ENCODE peak calls at places on chromosomes 4 and X, in seven cellular contexts. C is nephron progenitor cell, H is immature natural killer cell, M is neural progenitor cell, Q is left ventricle myocardium inferior, J is HT-29, Z is GM23248. W is an unnamed sample.

GRCh38 chrX:46433892-46434291 is 111.3 kb downstream of the ZNF674 start:
- DNase-seq in C (no peak), H (no peak), M (no peak), Q (no peak), J (no peak), Z (peak), W (no peak)

GRCh38 chrX:68944211-68944610 is 115.4 kb downstream of the EFNB1 start:
- DNase-seq in C (no peak), H (no peak), M (no peak), Q (no peak), J (no peak), Z (no peak), W (no peak)

GRCh38 chr4:130393246-130394041 is 1297.5 kb downstream of the C4orf33 start:
- DNase-seq in C (no peak), H (no peak), M (no peak), Q (no peak), J (no peak), Z (peak), W (no peak)

GRCh38 chrX:3567681-3568080 is 145.8 kb downstream of the PRKX start:
- DNase-seq in C (no peak), H (no peak), M (no peak), Q (no peak), J (no peak), Z (peak), W (no peak)

GRCh38 chr4:183860110-183860509 is 45.0 kb upstream of the STOX2 start:
- DNase-seq in C (no peak), H (no peak), M (no peak), Q (no peak), J (no peak), Z (no peak), W (no peak)

GRCh38 chrX:10173331-10173900 is 16.6 kb downstream of the CLCN4 start:
- DNase-seq in C (peak), H (no peak), M (peak), Q (no peak), J (peak), Z (peak), W (no peak)

GRCh38 chrX:96140796-96141195 is 543.8 kb upstream of the DIAPH2 start:
- DNase-seq in C (no peak), H (no peak), M (no peak), Q (no peak), J (no peak), Z (no peak), W (no peak)

GRCh38 chr4:39044364-39044946 is 12.2 kb upstream of the TMEM156 start:
- DNase-seq in C (peak), H (peak), M (peak), Q (peak), J (peak), Z (peak), W (peak)

GRCh38 chr4:75723117-75723801 is 1.1 kb upstream of the USO1 start:
- DNase-seq in C (no peak), H (no peak), M (no peak), Q (no peak), J (no peak), Z (peak), W (peak)

GRCh38 chrX:44651347-44651746 is 108.7 kb upstream of the FUNDC1 start:
- DNase-seq in C (no peak), H (no peak), M (peak), Q (no peak), J (no peak), Z (no peak), W (peak)

GRCh38 chrX:45070116-45071007 is 130.3 kb downstream of the DIPK2B start:
- DNase-seq in C (peak), H (peak), M (peak), Q (no peak), J (peak), Z (peak), W (peak)

GRCh38 chr4:131450572-131451209 is 1698.4 kb upstream of the PCDH10 start:
- DNase-seq in C (no peak), H (no peak), M (no peak), Q (no peak), J (no peak), Z (no peak), W (no peak)

GRCh38 chrX:8075606-8076005 is 95.5 kb downstream of the VCX2 start:
- DNase-seq in C (no peak), H (no peak), M (no peak), Q (no peak), J (no peak), Z (no peak), W (no peak)

GRCh38 chrX:71953946-71954345 is 43.3 kb downstream of the NHSL2 start:
- DNase-seq in C (no peak), H (no peak), M (no peak), Q (no peak), J (no peak), Z (no peak), W (peak)

GRCh38 chrX:24498975-24499374 is 33.9 kb downstream of the PDK3 start:
- DNase-seq in C (no peak), H (peak), M (no peak), Q (no peak), J (peak), Z (peak), W (no peak)

GRCh38 chrX:70970482-70970999 is 39.6 kb upstream of the SLC7A3 start:
- DNase-seq in C (no peak), H (no peak), M (peak), Q (no peak), J (peak), Z (peak), W (no peak)

GRCh38 chrX:47706575-47706974 is 47.6 kb upstream of the UXT start:
- DNase-seq in C (no peak), H (no peak), M (no peak), Q (no peak), J (no peak), Z (peak), W (no peak)

GRCh38 chr4:37758226-37758625 is 68.3 kb upstream of the PGM2 start:
- DNase-seq in C (no peak), H (no peak), M (no peak), Q (no peak), J (no peak), Z (peak), W (no peak)

GRCh38 chr4:120509222-120509621 is 413.3 kb downstream of the PRDM5 start:
- DNase-seq in C (no peak), H (no peak), M (no peak), Q (no peak), J (no peak), Z (no peak), W (no peak)

GRCh38 chr4:122758033-122758432 is 25.5 kb downstream of the BBS12 start:
- DNase-seq in C (no peak), H (peak), M (peak), Q (no peak), J (peak), Z (peak), W (no peak)

GRCh38 chr4:16384496-16384895 is 158.2 kb upstream of the TAPT1 start:
- DNase-seq in C (no peak), H (no peak), M (peak), Q (no peak), J (no peak), Z (no peak), W (peak)

GRCh38 chrX:43644124-43644701 is 11.9 kb upstream of the MAOA start:
- DNase-seq in C (no peak), H (no peak), M (peak), Q (no peak), J (no peak), Z (peak), W (no peak)

GRCh38 chr4:26161030-26161824 is 159.6 kb upstream of the RBPJ start:
- DNase-seq in C (no peak), H (no peak), M (peak), Q (no peak), J (peak), Z (no peak), W (no peak)

GRCh38 chr4:19230906-19231305 is 1020.8 kb upstream of the SLIT2 start:
- DNase-seq in C (no peak), H (no peak), M (no peak), Q (no peak), J (no peak), Z (no peak), W (no peak)

GRCh38 chr4:13642163-13642562 is 14.6 kb upstream of the BOD1L1 start:
- DNase-seq in C (no peak), H (no peak), M (no peak), Q (no peak), J (no peak), Z (peak), W (no peak)

GRCh38 chr4:137610960-137611359 is 78.7 kb upstream of the PCDH18 start:
- DNase-seq in C (peak), H (no peak), M (peak), Q (no peak), J (no peak), Z (peak), W (peak)

GRCh38 chr4:41069268-41069667 is 145.1 kb downstream of the APBB2 start:
- DNase-seq in C (no peak), H (no peak), M (no peak), Q (no peak), J (no peak), Z (peak), W (no peak)

GRCh38 chrX:129931411-129932136 is 25.6 kb downstream of the UTP14A start:
- DNase-seq in C (peak), H (peak), M (peak), Q (peak), J (peak), Z (peak), W (peak)

GRCh38 chr4:88007304-88008132 is at the start of gene PKD2:
- DNase-seq in C (peak), H (peak), M (peak), Q (peak), J (peak), Z (peak), W (peak)

GRCh38 chr4:7421356-7422097 is 13.2 kb downstream of the PSAPL1 start:
- DNase-seq in C (no peak), H (no peak), M (no peak), Q (peak), J (no peak), Z (no peak), W (peak)

GRCh38 chrX:108001218-108001814 is 19.1 kb upstream of the TEX13B start:
- DNase-seq in C (peak), H (no peak), M (peak), Q (no peak), J (peak), Z (peak), W (peak)

GRCh38 chr4:145069361-145069760 is 28.6 kb downstream of the ANAPC10 start:
- DNase-seq in C (no peak), H (no peak), M (no peak), Q (no peak), J (no peak), Z (peak), W (no peak)